ENCODE peak calls at places on chromosomes 3 and 15, in four cellular contexts. J, U, V and W are unnamed samples.

GRCh38 chr3:19937459-19938362 is 3.7 kb upstream of the EFHB start:
- DNase-seq in J (no peak), V (no peak), U (no peak), W (no peak)

GRCh38 chr3:47427866-47428265 is 47.0 kb downstream of the PTPN23 start:
- DNase-seq in J (no peak), V (no peak), U (no peak), W (no peak)

GRCh38 chr15:29126821-29127461 is 142.7 kb downstream of the NSMCE3 start:
- DNase-seq in J (no peak), V (peak), U (no peak), W (no peak)

GRCh38 chr3:52681610-52682009 is 4.1 kb downstream of the PBRM1 start:
- DNase-seq in U (no peak), V (no peak), J (no peak), W (no peak)

GRCh38 chr3:188680189-188680588 is 491.6 kb upstream of the TPRG1 start:
- DNase-seq in V (no peak), U (no peak), J (no peak), W (no peak)

GRCh38 chr15:93420050-93420452 is 331.0 kb upstream of the RGMA start:
- DNase-seq in J (no peak), U (no peak), V (no peak), W (peak)

GRCh38 chr3:94082412-94082937 is 19.6 kb downstream of the NSUN3 start:
- DNase-seq in U (no peak), V (no peak), J (no peak), W (no peak)

GRCh38 chr3:182704926-182705325 is 88.4 kb upstream of the ATP11B start:
- DNase-seq in J (no peak), V (no peak), U (no peak), W (no peak)